ENCODE peak calls at places on chromosomes 7 and 10, in seven cellular contexts. One of them, this sample, is unnamed.

GRCh38 chr10:113474756-113475155 is 78.1 kb upstream of the HABP2 start:
- DNase-seq in HFF-Myc: no peak
- DNase-seq in astrocyte of the spinal cord: no peak
- DNase-seq in WTC11: no peak
- DNase-seq in AG04449: no peak
- DNase-seq in GM10248: no peak
- DNase-seq in AG09309: no peak
- DNase-seq in this sample: no peak

GRCh38 chr10:87608756-87609155 is 50.9 kb upstream of the PAPSS2 start:
- DNase-seq in HFF-Myc: no peak
- DNase-seq in astrocyte of the spinal cord: no peak
- DNase-seq in WTC11: no peak
- DNase-seq in AG04449: no peak
- DNase-seq in GM10248: no peak
- DNase-seq in AG09309: no peak
- DNase-seq in this sample: no peak

GRCh38 chr10:116001266-116001857 is 271.6 kb downstream of the GFRA1 start:
- DNase-seq in HFF-Myc: no peak
- DNase-seq in astrocyte of the spinal cord: peak
- DNase-seq in WTC11: no peak
- DNase-seq in AG04449: no peak
- DNase-seq in GM10248: no peak
- DNase-seq in AG09309: no peak
- DNase-seq in this sample: no peak

GRCh38 chr7:128737867-128738390 is 1.2 kb upstream of the CALU start:
- DNase-seq in HFF-Myc: peak
- DNase-seq in astrocyte of the spinal cord: peak
- DNase-seq in WTC11: no peak
- DNase-seq in AG04449: no peak
- DNase-seq in GM10248: no peak
- DNase-seq in AG09309: peak
- DNase-seq in this sample: no peak

GRCh38 chr10:95406651-95407280 is 116.0 kb upstream of the PDLIM1 start:
- DNase-seq in HFF-Myc: no peak
- DNase-seq in astrocyte of the spinal cord: no peak
- DNase-seq in WTC11: no peak
- DNase-seq in AG04449: no peak
- DNase-seq in GM10248: no peak
- DNase-seq in AG09309: no peak
- DNase-seq in this sample: no peak

GRCh38 chr7:6035165-6035564 is 4.0 kb downstream of the ANKRD61 start:
- DNase-seq in HFF-Myc: no peak
- DNase-seq in astrocyte of the spinal cord: no peak
- DNase-seq in WTC11: no peak
- DNase-seq in AG04449: no peak
- DNase-seq in GM10248: no peak
- DNase-seq in AG09309: no peak
- DNase-seq in this sample: no peak

GRCh38 chr7:14793151-14793550 is 109.4 kb downstream of the DGKB start:
- DNase-seq in HFF-Myc: no peak
- DNase-seq in astrocyte of the spinal cord: no peak
- DNase-seq in WTC11: no peak
- DNase-seq in AG04449: no peak
- DNase-seq in GM10248: no peak
- DNase-seq in AG09309: no peak
- DNase-seq in this sample: no peak

GRCh38 chr7:18426564-18427226 is 68.9 kb upstream of the HDAC9 start:
- DNase-seq in HFF-Myc: peak
- DNase-seq in astrocyte of the spinal cord: no peak
- DNase-seq in WTC11: no peak
- DNase-seq in AG04449: no peak
- DNase-seq in GM10248: no peak
- DNase-seq in AG09309: peak
- DNase-seq in this sample: no peak

GRCh38 chr10:5314866-5315265 is 49.9 kb upstream of the UCN3 start:
- DNase-seq in HFF-Myc: no peak
- DNase-seq in astrocyte of the spinal cord: no peak
- DNase-seq in WTC11: no peak
- DNase-seq in AG04449: no peak
- DNase-seq in GM10248: no peak
- DNase-seq in AG09309: no peak
- DNase-seq in this sample: no peak

GRCh38 chr10:71212249-71213126 is at the start of gene UNC5B:
- DNase-seq in HFF-Myc: peak
- DNase-seq in astrocyte of the spinal cord: peak
- DNase-seq in WTC11: peak
- DNase-seq in AG04449: no peak
- DNase-seq in GM10248: peak
- DNase-seq in AG09309: peak
- DNase-seq in this sample: peak

GRCh38 chr7:142248166-142249160 is 9.4 kb downstream of the PRSS58 start:
- DNase-seq in HFF-Myc: no peak
- DNase-seq in astrocyte of the spinal cord: no peak
- DNase-seq in WTC11: peak
- DNase-seq in AG04449: no peak
- DNase-seq in GM10248: no peak
- DNase-seq in AG09309: no peak
- DNase-seq in this sample: no peak

GRCh38 chr7:11895352-11895751 is 63.4 kb upstream of the THSD7A start:
- DNase-seq in HFF-Myc: no peak
- DNase-seq in astrocyte of the spinal cord: no peak
- DNase-seq in WTC11: no peak
- DNase-seq in AG04449: no peak
- DNase-seq in GM10248: no peak
- DNase-seq in AG09309: no peak
- DNase-seq in this sample: no peak

GRCh38 chr10:118990326-118990725 is 39.2 kb upstream of the NANOS1 start:
- DNase-seq in HFF-Myc: no peak
- DNase-seq in astrocyte of the spinal cord: no peak
- DNase-seq in WTC11: no peak
- DNase-seq in AG04449: no peak
- DNase-seq in GM10248: no peak
- DNase-seq in AG09309: no peak
- DNase-seq in this sample: no peak

GRCh38 chr7:108418941-108419340 is 37.3 kb downstream of the NRCAM start:
- DNase-seq in HFF-Myc: no peak
- DNase-seq in astrocyte of the spinal cord: no peak
- DNase-seq in WTC11: no peak
- DNase-seq in AG04449: no peak
- DNase-seq in GM10248: no peak
- DNase-seq in AG09309: no peak
- DNase-seq in this sample: no peak

GRCh38 chr10:9766762-9767161 is 1250.9 kb upstream of the CELF2 start:
- DNase-seq in HFF-Myc: no peak
- DNase-seq in astrocyte of the spinal cord: no peak
- DNase-seq in WTC11: no peak
- DNase-seq in AG04449: no peak
- DNase-seq in GM10248: no peak
- DNase-seq in AG09309: no peak
- DNase-seq in this sample: no peak

GRCh38 chr7:66015440-66016130 is 33.6 kb upstream of the GUSB start:
- DNase-seq in HFF-Myc: no peak
- DNase-seq in astrocyte of the spinal cord: no peak
- DNase-seq in WTC11: no peak
- DNase-seq in AG04449: no peak
- DNase-seq in GM10248: no peak
- DNase-seq in AG09309: no peak
- DNase-seq in this sample: no peak

GRCh38 chr7:66016131-66016461 is 34.1 kb upstream of the GUSB start:
- DNase-seq in HFF-Myc: peak
- DNase-seq in astrocyte of the spinal cord: peak
- DNase-seq in WTC11: no peak
- DNase-seq in AG04449: no peak
- DNase-seq in GM10248: no peak
- DNase-seq in AG09309: no peak
- DNase-seq in this sample: no peak

GRCh38 chr7:66013938-66014337 is 31.9 kb upstream of the GUSB start:
- DNase-seq in HFF-Myc: peak
- DNase-seq in astrocyte of the spinal cord: peak
- DNase-seq in WTC11: peak
- DNase-seq in AG04449: peak
- DNase-seq in GM10248: no peak
- DNase-seq in AG09309: peak
- DNase-seq in this sample: peak
- TF ChIP-seq CTCF in HFF-Myc: peak
- TF ChIP-seq CTCF in astrocyte of the spinal cord: peak
- TF ChIP-seq CTCF in WTC11: no peak
- TF ChIP-seq CTCF in AG04449: peak
- TF ChIP-seq CTCF in GM10248: no peak
- TF ChIP-seq CTCF in AG09309: peak
- TF ChIP-seq CTCF in this sample: peak

DNA sequence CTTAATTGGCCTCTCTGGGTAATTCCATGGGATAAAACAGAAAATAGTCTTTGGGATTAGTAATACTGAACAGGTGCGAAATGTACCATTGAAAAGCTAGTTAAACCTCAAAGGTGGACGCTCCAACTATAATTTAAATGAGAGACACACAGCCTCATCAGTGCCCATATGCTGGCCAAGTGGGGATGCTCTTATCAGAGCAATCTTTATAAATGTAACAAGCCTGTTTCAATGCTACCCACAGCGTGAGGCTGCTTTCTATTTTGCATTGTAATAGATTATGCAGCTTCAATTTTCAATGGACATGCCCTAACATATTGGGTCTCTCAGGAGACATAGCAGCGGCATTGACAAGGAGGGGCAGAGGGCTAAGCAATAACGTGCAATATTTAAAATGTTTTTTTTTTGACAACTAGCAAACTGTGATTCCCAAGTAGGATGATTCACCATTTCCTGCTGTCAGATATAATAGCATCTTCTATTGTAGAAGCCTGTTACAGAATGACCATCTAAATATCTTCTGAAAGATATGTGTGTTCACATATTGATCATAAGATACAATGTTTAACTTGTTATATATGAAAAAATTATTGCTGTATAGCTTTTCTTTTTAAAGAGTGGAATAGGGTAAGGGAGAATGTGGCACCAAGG is 91.3 kb upstream of the BET1 start:
- DNase-seq in HFF-Myc: no peak
- DNase-seq in astrocyte of the spinal cord: no peak
- DNase-seq in WTC11: no peak
- DNase-seq in AG04449: no peak
- DNase-seq in GM10248: no peak
- DNase-seq in AG09309: no peak
- DNase-seq in this sample: no peak
- TF ChIP-seq CTCF in HFF-Myc: no peak
- TF ChIP-seq CTCF in astrocyte of the spinal cord: no peak
- TF ChIP-seq CTCF in WTC11: no peak
- TF ChIP-seq CTCF in AG04449: no peak
- TF ChIP-seq CTCF in GM10248: no peak
- TF ChIP-seq CTCF in AG09309: no peak
- TF ChIP-seq CTCF in this sample: no peak

DNA sequence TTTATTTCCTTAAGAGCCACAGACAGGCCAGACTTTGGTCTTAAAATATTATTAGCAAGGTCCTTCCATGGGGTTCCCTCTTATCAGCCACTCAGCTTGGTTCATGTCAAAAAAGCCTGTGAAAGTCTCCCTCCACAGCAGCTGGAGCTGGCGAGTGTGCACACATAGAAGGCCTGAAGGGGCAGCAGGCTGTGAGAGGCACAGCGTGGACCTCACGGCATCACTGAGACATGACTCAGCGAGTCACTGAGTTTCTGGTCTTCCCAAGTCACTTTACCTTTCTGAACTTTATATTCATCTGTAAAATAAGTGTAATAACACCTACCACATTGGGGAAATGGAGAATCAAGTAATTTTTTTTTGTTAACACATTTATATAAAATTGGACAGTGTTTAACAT is 8.7 kb downstream of the TAF3 start:
- DNase-seq in HFF-Myc: peak
- DNase-seq in astrocyte of the spinal cord: peak
- DNase-seq in WTC11: no peak
- DNase-seq in AG04449: no peak
- DNase-seq in GM10248: no peak
- DNase-seq in AG09309: no peak
- DNase-seq in this sample: peak
- TF ChIP-seq CTCF in HFF-Myc: no peak
- TF ChIP-seq CTCF in astrocyte of the spinal cord: peak
- TF ChIP-seq CTCF in WTC11: no peak
- TF ChIP-seq CTCF in AG04449: no peak
- TF ChIP-seq CTCF in GM10248: no peak
- TF ChIP-seq CTCF in AG09309: no peak
- TF ChIP-seq CTCF in this sample: no peak

GRCh38 chr10:86331861-86332260 is 34.7 kb downstream of the GRID1 start:
- DNase-seq in HFF-Myc: no peak
- DNase-seq in astrocyte of the spinal cord: no peak
- DNase-seq in WTC11: no peak
- DNase-seq in AG04449: no peak
- DNase-seq in GM10248: no peak
- DNase-seq in AG09309: no peak
- DNase-seq in this sample: peak

GRCh38 chr10:86329093-86329710 is 37.4 kb downstream of the GRID1 start:
- DNase-seq in HFF-Myc: no peak
- DNase-seq in astrocyte of the spinal cord: no peak
- DNase-seq in WTC11: no peak
- DNase-seq in AG04449: no peak
- DNase-seq in GM10248: no peak
- DNase-seq in AG09309: no peak
- DNase-seq in this sample: peak

GRCh38 chr10:86329896-86330680 is 36.5 kb downstream of the GRID1 start:
- DNase-seq in HFF-Myc: no peak
- DNase-seq in astrocyte of the spinal cord: no peak
- DNase-seq in WTC11: no peak
- DNase-seq in AG04449: no peak
- DNase-seq in GM10248: no peak
- DNase-seq in AG09309: no peak
- DNase-seq in this sample: peak

GRCh38 chr10:86333813-86334514 is 32.6 kb downstream of the GRID1 start:
- DNase-seq in HFF-Myc: no peak
- DNase-seq in astrocyte of the spinal cord: no peak
- DNase-seq in WTC11: no peak
- DNase-seq in AG04449: no peak
- DNase-seq in GM10248: no peak
- DNase-seq in AG09309: no peak
- DNase-seq in this sample: peak

DNA sequence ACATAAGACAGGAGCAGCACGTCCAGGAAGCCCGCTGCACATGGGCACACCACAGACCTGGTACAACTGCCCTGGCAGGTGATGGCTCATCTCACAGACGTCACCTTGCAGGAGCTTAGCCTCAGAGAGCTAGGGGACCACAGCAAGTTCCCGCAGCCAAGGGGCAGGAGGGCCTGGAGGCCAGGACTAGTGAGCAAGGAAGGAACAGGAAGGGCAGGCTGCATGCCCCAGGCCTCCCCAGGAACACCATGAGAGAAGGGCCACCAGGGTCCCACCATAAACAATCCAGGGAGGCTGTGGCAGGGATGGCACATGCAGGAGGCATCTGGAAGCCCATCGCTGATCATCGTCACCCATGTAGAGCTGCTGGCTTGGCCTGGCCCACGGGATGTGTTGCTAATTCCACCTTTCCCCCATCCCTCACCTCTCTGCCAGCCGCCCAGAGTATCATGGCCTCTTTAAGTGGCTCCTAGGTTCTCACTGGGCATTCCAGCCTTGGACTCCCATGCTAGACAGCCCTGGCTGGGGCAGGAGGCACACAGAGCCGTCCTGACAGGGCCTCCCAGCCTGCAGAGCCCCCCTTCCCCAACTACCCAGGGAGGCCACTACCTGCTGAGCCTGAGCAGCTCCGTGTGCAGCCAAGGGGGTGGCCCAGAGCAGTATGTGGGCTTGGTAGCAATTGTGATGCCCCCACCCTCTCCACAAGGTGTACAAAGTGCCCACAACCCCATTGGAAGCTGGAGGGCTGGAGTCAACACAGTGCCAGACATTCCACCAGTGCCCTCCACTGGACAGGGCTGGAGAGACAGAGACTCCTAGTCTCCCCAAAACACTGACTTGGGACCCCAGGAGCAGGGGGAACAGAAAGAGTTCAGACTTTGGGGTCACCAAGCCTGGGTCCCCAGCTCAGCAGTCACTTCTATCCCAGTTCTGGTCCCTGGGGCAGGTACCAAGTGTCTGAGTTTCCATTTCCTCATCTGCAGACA is 35.5 kb downstream of the GRID1 start:
- DNase-seq in HFF-Myc: no peak
- DNase-seq in astrocyte of the spinal cord: no peak
- DNase-seq in WTC11: no peak
- DNase-seq in AG04449: no peak
- DNase-seq in GM10248: no peak
- DNase-seq in AG09309: no peak
- DNase-seq in this sample: peak
- TF ChIP-seq CTCF in HFF-Myc: no peak
- TF ChIP-seq CTCF in astrocyte of the spinal cord: no peak
- TF ChIP-seq CTCF in WTC11: no peak
- TF ChIP-seq CTCF in AG04449: no peak
- TF ChIP-seq CTCF in GM10248: no peak
- TF ChIP-seq CTCF in AG09309: no peak
- TF ChIP-seq CTCF in this sample: no peak